ENCODE peak calls at places on chromosomes 3 and 15, in nine cellular contexts. R is CD8-positive, alpha-beta T cell; T is astrocyte; B is GOT3; J is endodermal cell; Z is stimulated activated CD4-positive, alpha-beta T cell treated with anti-CD3 and anti-CD28 coated beads, Interleukin-15, amount 100 ng/mL, for 1 hour; O is HCEC 1CT; G is CD4-positive, alpha-beta T cell; I is nucleus accumbens. L is an unnamed sample.
A peak's percentile ranks its signal among the peaks of the same experiment; 100 is the strongest.

GRCh38 chr3:172342097-172342659 is 106.1 kb downstream of the GHSR start:
- DNase-seq in R (no peak), T (no peak), B (no peak), J (no peak), Z (no peak), O (no peak), G (no peak), I (no peak), L (no peak)

GRCh38 chr3:170517251-170517945 is 68.5 kb downstream of the SLC7A14 start:
- DNase-seq in R (no peak), T (no peak), B (no peak), J (peak; percentile 53), Z (no peak), O (peak; percentile 37), G (no peak), I (no peak), L (no peak)

GRCh38 chr15:70789213-70789612 is 25.9 kb upstream of the UACA start:
- DNase-seq in R (no peak), T (peak; percentile 74), B (no peak), J (no peak), Z (no peak), O (no peak), G (no peak), I (no peak), L (no peak)

GRCh38 chr15:87628311-87628710 is 628.2 kb downstream of the NTRK3 start:
- DNase-seq in R (no peak), T (no peak), B (no peak), J (peak; percentile 75), Z (no peak), O (no peak), G (no peak), I (no peak), L (no peak)

GRCh38 chr3:10867384-10867783 is 51.4 kb downstream of the SLC6A11 start:
- DNase-seq in R (no peak), T (peak; percentile 2), B (no peak), J (peak; percentile 89), Z (no peak), O (no peak), G (no peak), I (no peak), L (no peak)

GRCh38 chr3:7709383-7710082 is 792.1 kb upstream of the LMCD1 start:
- DNase-seq in R (no peak), T (peak; percentile 74), B (no peak), J (no peak), Z (no peak), O (no peak), G (no peak), I (no peak), L (no peak)

GRCh38 chr3:39327746-39328349 is 1.7 kb upstream of the CCR8 start:
- DNase-seq in R (no peak), T (no peak), B (no peak), J (no peak), Z (no peak), O (no peak), G (no peak), I (no peak), L (no peak)

GRCh38 chr3:194871143-194871863 is 185.6 kb downstream of the FAM43A start:
- DNase-seq in R (no peak), T (peak; percentile 85), B (peak; percentile 25), J (peak; percentile 76), Z (no peak), O (peak; percentile 82), G (no peak), I (no peak), L (no peak)

GRCh38 chr15:92634641-92635272 is 20.8 kb downstream of the FAM174B start:
- DNase-seq in R (no peak), T (no peak), B (no peak), J (peak; percentile 71), Z (no peak), O (no peak), G (no peak), I (no peak), L (no peak)

GRCh38 chr3:123447749-123448502 is 964 bp downstream of the ADCY5 start:
- DNase-seq in R (peak; percentile 33), T (no peak), B (no peak), J (peak; percentile 90), Z (peak; percentile 40), O (no peak), G (no peak), I (no peak), L (no peak)

GRCh38 chr15:28085489-28086174 is 13.5 kb downstream of the OCA2 start:
- DNase-seq in R (no peak), T (no peak), B (no peak), J (no peak), Z (no peak), O (no peak), G (no peak), I (no peak), L (no peak)

GRCh38 chr15:74790080-74790916 is 8.4 kb downstream of the CSK start:
- DNase-seq in R (no peak), T (peak; percentile 91), B (no peak), J (no peak), Z (no peak), O (peak; percentile 77), G (no peak), I (peak; percentile 5), L (no peak)

GRCh38 chr3:156098437-156099035 is 21.8 kb upstream of the KCNAB1 start:
- DNase-seq in R (no peak), T (no peak), B (no peak), J (no peak), Z (no peak), O (no peak), G (no peak), I (no peak), L (no peak)

GRCh38 chr3:45904931-45905330 is 18.6 kb downstream of the CCR9 start:
- DNase-seq in R (no peak), T (peak; percentile 15), B (no peak), J (no peak), Z (no peak), O (no peak), G (no peak), I (no peak), L (no peak)

GRCh38 chr3:149247929-149248691 is 26.5 kb upstream of the CP start:
- DNase-seq in R (no peak), T (peak; percentile 33), B (no peak), J (no peak), Z (no peak), O (peak; percentile 13), G (no peak), I (no peak), L (peak; percentile 34)

GRCh38 chr15:57537072-57537471 is 54.6 kb upstream of the MYZAP start:
- DNase-seq in R (no peak), T (peak; percentile 69), B (peak; percentile 52), J (peak; percentile 85), Z (no peak), O (no peak), G (no peak), I (no peak), L (no peak)

L was measured in NK-92 treated with Interleukin-12 subunit alpha and Interleukin-12 subunit beta, amount 100 ng/mL, for 24 hours.